ENCODE peak calls at places on chromosomes 16 and 17, in four cellular contexts. B, Z, O and P are unnamed samples.

GRCh38 chr16:71526111-71526998 is at the start of gene CHST4:
- DNase-seq in O (no peak), B (no peak), Z (no peak), P (no peak)

GRCh38 chr17:48576479-48577309 is 1.5 kb downstream of the HOXB4 start:
- DNase-seq in B (no peak), Z (no peak), O (peak), P (no peak)

GRCh38 chr17:76447931-76448652 is 4.9 kb downstream of the UBE2O start:
- DNase-seq in O (no peak), B (no peak), Z (no peak), P (no peak)

GRCh38 chr16:85017151-85017550 is 5.8 kb upstream of the ZDHHC7 start:
- DNase-seq in O (no peak), B (no peak), Z (no peak), P (peak)

GRCh38 chr16:52496051-52496876 is 50.7 kb downstream of the TOX3 start:
- DNase-seq in O (no peak), Z (no peak), B (no peak), P (no peak)

GRCh38 chr17:81482673-81483072 is 29.9 kb downstream of the ACTG1 start:
- DNase-seq in O (no peak), B (no peak), Z (no peak), P (peak)

GRCh38 chr17:47660064-47660492 is 10.4 kb downstream of the KPNB1 start:
- DNase-seq in B (no peak), Z (peak), O (no peak), P (peak)

GRCh38 chr17:35299108-35299507 is 56.2 kb downstream of the SLFN5 start:
- DNase-seq in B (no peak), O (no peak), Z (no peak), P (no peak)

GRCh38 chr17:6927290-6927844 is 68.5 kb upstream of the ALOX12 start:
- DNase-seq in Z (no peak), O (no peak), B (no peak), P (no peak)

GRCh38 chr17:59165933-59166342 is 10.4 kb downstream of the PRR11 start:
- DNase-seq in O (no peak), Z (peak), B (peak), P (no peak)

GRCh38 chr17:82281502-82282238 is 8.2 kb upstream of the CSNK1D start:
- DNase-seq in Z (no peak), O (no peak), B (no peak), P (no peak)

GRCh38 chr16:3879887-3880564 is 487 bp downstream of the CREBBP start:
- DNase-seq in O (peak), Z (peak), B (peak), P (peak)

GRCh38 chr17:61425682-61426481 is 26.2 kb downstream of the TBX2 start:
- DNase-seq in O (no peak), B (peak), Z (no peak), P (no peak)

GRCh38 chr16:80804451-80805383 is at the start of gene CDYL2:
- DNase-seq in Z (peak), O (no peak), B (peak), P (peak)

GRCh38 chr17:35889818-35890773 is 9.9 kb upstream of the CCL5 start:
- DNase-seq in Z (no peak), B (peak), O (no peak), P (no peak)

GRCh38 chr16:25051446-25052160 is 36.4 kb upstream of the ARHGAP17 start:
- DNase-seq in Z (no peak), B (no peak), O (no peak), P (no peak)

GRCh38 chr17:12918132-12918531 is 99.7 kb downstream of the ELAC2 start:
- DNase-seq in B (no peak), Z (no peak), O (no peak), P (no peak)

GRCh38 chr17:68457168-68457538 is at the start of gene WIPI1:
- DNase-seq in B (no peak), O (peak), Z (no peak), P (no peak)

GRCh38 chr17:8029121-8029520 is 9.7 kb upstream of the ALOX15B start:
- DNase-seq in O (peak), B (no peak), Z (no peak), P (no peak)

GRCh38 chr16:75624921-75625334 is 1.8 kb upstream of the ADAT1 start:
- DNase-seq in Z (no peak), B (peak), O (no peak), P (no peak)

GRCh38 chr16:68636064-68636551 is 9.0 kb upstream of the CDH3 start:
- DNase-seq in B (no peak), O (no peak), Z (no peak), P (no peak)

GRCh38 chr17:48578616-48579560 is 738 bp upstream of the HOXB4 start:
- DNase-seq in B (no peak), O (no peak), Z (no peak), P (no peak)

GRCh38 chr16:74169687-74170522 is 126.7 kb upstream of the PSMD7 start:
- DNase-seq in B (no peak), Z (no peak), O (no peak), P (no peak)

GRCh38 chr16:66036775-66037715 is 329.4 kb upstream of the CDH5 start:
- DNase-seq in O (no peak), Z (no peak), B (no peak), P (no peak)

GRCh38 chr16:49150341-49150740 is 131.3 kb downstream of the CBLN1 start:
- DNase-seq in O (no peak), B (no peak), Z (no peak), P (no peak)

GRCh38 chr17:40355123-40355803 is 9.3 kb downstream of the GJD3 start:
- DNase-seq in Z (peak), O (peak), B (peak), P (peak)

GRCh38 chr17:62219500-62219899 is 154.4 kb upstream of the MED13 start:
- DNase-seq in B (no peak), Z (no peak), O (no peak), P (no peak)

GRCh38 chr17:72021417-72022041 is 99.3 kb upstream of the SOX9 start:
- DNase-seq in Z (no peak), B (no peak), O (no peak), P (no peak)

GRCh38 chr16:89037261-89038152 is 56.1 kb upstream of the ACSF3 start:
- DNase-seq in Z (no peak), B (peak), O (no peak), P (no peak)

GRCh38 chr16:67063008-67063407 is 34.1 kb downstream of the CBFB start:
- DNase-seq in Z (no peak), B (no peak), O (no peak), P (no peak)

GRCh38 chr16:353404-354285 is 1.1 kb upstream of the AXIN1 start:
- DNase-seq in O (peak), B (no peak), Z (no peak), P (no peak)

GRCh38 chr17:77899494-77899893 is 59.0 kb upstream of the TNRC6C start:
- DNase-seq in B (no peak), Z (no peak), O (peak), P (no peak)

GRCh38 chr16:30875881-30876791 is 17.7 kb downstream of the BCL7C start:
- DNase-seq in O (no peak), B (no peak), Z (peak), P (peak)

GRCh38 chr16:1651509-1652342 is 26.4 kb upstream of the JPT2 start:
- DNase-seq in B (no peak), Z (no peak), O (no peak), P (no peak)

GRCh38 chr16:87140211-87141200 is 176.7 kb downstream of the C16orf95 start:
- DNase-seq in O (peak), Z (no peak), B (no peak), P (no peak)

GRCh38 chr17:64056269-64057005 is 36.0 kb upstream of the ICAM2 start:
- DNase-seq in Z (no peak), O (no peak), B (peak), P (no peak)

GRCh38 chr16:82152641-82153094 is 17.4 kb downstream of the MPHOSPH6 start:
- DNase-seq in Z (no peak), O (no peak), B (peak), P (no peak)